ENCODE peak calls at places on chromosomes 1 and 21, in four cellular contexts. One of them, this sample, is unnamed.

GRCh38 chr1:82110366-82111254 is 309.9 kb downstream of the ADGRL2 start:
- DNase-seq in GM12891: no peak
- DNase-seq in K562: no peak
- DNase-seq in HepG2: no peak
- DNase-seq in this sample: no peak

GRCh38 chr1:177442580-177442979 is 271.8 kb downstream of the BRINP2 start:
- DNase-seq in GM12891: no peak
- DNase-seq in K562: no peak
- DNase-seq in HepG2: no peak
- DNase-seq in this sample: no peak

GRCh38 chr1:21325231-21325718 is 35.0 kb upstream of the ECE1 start:
- DNase-seq in GM12891: no peak
- DNase-seq in K562: no peak
- DNase-seq in HepG2: no peak
- DNase-seq in this sample: no peak

GRCh38 chr1:164578474-164579200 is 19.7 kb downstream of the PBX1 start:
- DNase-seq in GM12891: no peak
- DNase-seq in K562: no peak
- DNase-seq in HepG2: no peak
- DNase-seq in this sample: no peak

GRCh38 chr1:65148548-65149390 is 766 bp downstream of the AK4 start:
- DNase-seq in GM12891: peak; percentile 43
- DNase-seq in K562: peak; percentile 64
- DNase-seq in HepG2: no peak
- DNase-seq in this sample: peak; percentile 53

GRCh38 chr21:44858291-44858690 is 15.2 kb downstream of the PTTG1IP start:
- DNase-seq in GM12891: no peak
- DNase-seq in K562: no peak
- DNase-seq in HepG2: no peak
- DNase-seq in this sample: no peak

GRCh38 chr1:36273024-36273423 is 33.1 kb upstream of the SH3D21 start:
- DNase-seq in GM12891: no peak
- DNase-seq in K562: peak; percentile 39
- DNase-seq in HepG2: no peak
- DNase-seq in this sample: no peak

GRCh38 chr1:82387070-82387366 is 586.3 kb downstream of the ADGRL2 start:
- DNase-seq in GM12891: no peak
- DNase-seq in K562: no peak
- DNase-seq in HepG2: no peak
- DNase-seq in this sample: no peak

GRCh38 chr1:167221804-167222610 is 1.3 kb downstream of the POU2F1 start:
- DNase-seq in GM12891: peak; percentile 13
- DNase-seq in K562: peak; percentile 60
- DNase-seq in HepG2: peak; percentile 78
- DNase-seq in this sample: peak; percentile 24

GRCh38 chr1:90564164-90564563 is 152.9 kb downstream of the BARHL2 start:
- DNase-seq in GM12891: no peak
- DNase-seq in K562: no peak
- DNase-seq in HepG2: no peak
- DNase-seq in this sample: no peak

GRCh38 chr1:90558754-90559378 is 158.2 kb downstream of the BARHL2 start:
- DNase-seq in GM12891: no peak
- DNase-seq in K562: no peak
- DNase-seq in HepG2: no peak
- DNase-seq in this sample: no peak

GRCh38 chr1:90561384-90561783 is 155.7 kb downstream of the BARHL2 start:
- DNase-seq in GM12891: no peak
- DNase-seq in K562: no peak
- DNase-seq in HepG2: no peak
- DNase-seq in this sample: no peak

GRCh38 chr1:90562892-90563291 is 154.2 kb downstream of the BARHL2 start:
- DNase-seq in GM12891: no peak
- DNase-seq in K562: no peak
- DNase-seq in HepG2: no peak
- DNase-seq in this sample: no peak

GRCh38 chr1:90561926-90562325 is 155.2 kb downstream of the BARHL2 start:
- DNase-seq in GM12891: no peak
- DNase-seq in K562: no peak
- DNase-seq in HepG2: no peak
- DNase-seq in this sample: no peak
- TF ChIP-seq TAF1 in GM12891: no peak
- TF ChIP-seq TAF1 in K562: no peak
- TF ChIP-seq TAF1 in HepG2: no peak
- TF ChIP-seq TAF1 in this sample: no peak

GRCh38 chr21:35477622-35478021 is 428.5 kb upstream of the RUNX1 start:
- DNase-seq in GM12891: no peak
- DNase-seq in K562: no peak
- DNase-seq in HepG2: no peak
- DNase-seq in this sample: no peak
- TF ChIP-seq POLR2A in GM12891: no peak
- TF ChIP-seq POLR2A in K562: no peak
- TF ChIP-seq POLR2A in HepG2: no peak
- TF ChIP-seq POLR2A in this sample: no peak

GRCh38 chr21:25562660-25563059 is 44.6 kb downstream of the MRPL39 start:
- DNase-seq in GM12891: no peak
- DNase-seq in K562: no peak
- DNase-seq in HepG2: no peak
- DNase-seq in this sample: no peak

GRCh38 chr21:25560151-25560783 is 47.0 kb downstream of the MRPL39 start:
- DNase-seq in GM12891: no peak
- DNase-seq in K562: no peak
- DNase-seq in HepG2: no peak
- DNase-seq in this sample: no peak

GRCh38 chr21:25563399-25564116 is 43.7 kb downstream of the MRPL39 start:
- DNase-seq in GM12891: no peak
- DNase-seq in K562: no peak
- DNase-seq in HepG2: no peak
- DNase-seq in this sample: no peak

GRCh38 chr21:25564349-25564948 is 42.8 kb downstream of the MRPL39 start:
- DNase-seq in GM12891: no peak
- DNase-seq in K562: no peak
- DNase-seq in HepG2: no peak
- DNase-seq in this sample: no peak

GRCh38 chr21:25561668-25562641 is 45.3 kb downstream of the MRPL39 start:
- DNase-seq in GM12891: peak; percentile 35
- DNase-seq in K562: no peak
- DNase-seq in HepG2: no peak
- DNase-seq in this sample: peak; percentile 42
- TF ChIP-seq POLR2AphosphoS5 in GM12891: peak; percentile 99
- TF ChIP-seq POLR2AphosphoS5 in K562: no peak
- TF ChIP-seq POLR2AphosphoS5 in HepG2: no peak
- TF ChIP-seq POLR2AphosphoS5 in this sample: peak; percentile 99

DNA sequence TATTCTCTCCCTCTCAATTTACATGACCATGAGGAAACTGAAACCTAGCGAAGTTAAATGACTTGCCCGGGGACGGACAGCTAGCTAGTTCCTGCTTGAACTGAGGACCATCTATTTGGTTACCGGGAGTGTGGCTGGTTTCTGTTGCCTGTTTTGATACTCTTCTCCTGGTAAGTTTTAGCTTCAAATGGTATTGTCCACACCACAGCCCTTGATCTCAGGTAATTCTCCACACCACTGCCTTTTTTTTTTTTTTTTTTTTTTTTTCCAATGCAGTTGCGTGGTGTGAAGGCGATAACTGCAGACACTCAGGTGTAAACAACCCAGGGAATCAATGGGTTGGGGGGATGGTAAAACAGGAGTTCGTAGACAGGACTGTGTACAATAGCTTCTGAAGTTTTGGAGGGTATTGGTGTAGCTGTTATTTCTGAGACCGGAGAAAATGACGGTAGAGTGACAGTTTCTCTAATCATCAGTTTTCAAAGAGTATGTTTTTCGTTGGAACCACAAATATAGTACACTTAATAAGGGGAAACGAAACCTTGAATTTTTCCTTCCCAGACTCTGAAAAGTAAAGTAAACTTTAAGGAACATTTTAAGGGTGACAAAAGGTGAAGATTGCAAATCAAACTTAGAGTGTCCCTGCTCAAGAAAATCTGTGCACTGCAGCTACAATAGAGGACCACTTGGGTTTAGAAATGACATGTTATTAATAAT is 125.3 kb upstream of the CACYBP start:
- DNase-seq in GM12891: no peak
- DNase-seq in K562: no peak
- DNase-seq in HepG2: no peak
- DNase-seq in this sample: peak; percentile 13
- TF ChIP-seq TAF1 in GM12891: no peak
- TF ChIP-seq TAF1 in K562: no peak
- TF ChIP-seq TAF1 in HepG2: no peak
- TF ChIP-seq TAF1 in this sample: no peak

GRCh38 chr1:42436794-42437458 is 18.9 kb downstream of the ZMYND12 start:
- DNase-seq in GM12891: no peak
- DNase-seq in K562: no peak
- DNase-seq in HepG2: no peak
- DNase-seq in this sample: no peak
- TF ChIP-seq POLR2A in GM12891: no peak
- TF ChIP-seq POLR2A in K562: no peak
- TF ChIP-seq POLR2A in HepG2: no peak
- TF ChIP-seq POLR2A in this sample: no peak

GRCh38 chr1:35202048-35202719 is 9.2 kb upstream of the SFPQ start:
- DNase-seq in GM12891: peak; percentile 53
- DNase-seq in K562: peak; percentile 61
- DNase-seq in HepG2: peak; percentile 69
- DNase-seq in this sample: peak; percentile 57
- TF ChIP-seq POLR2AphosphoS5 in GM12891: no peak
- TF ChIP-seq POLR2AphosphoS5 in K562: no peak
- TF ChIP-seq POLR2AphosphoS5 in HepG2: no peak
- TF ChIP-seq POLR2AphosphoS5 in this sample: no peak

DNA sequence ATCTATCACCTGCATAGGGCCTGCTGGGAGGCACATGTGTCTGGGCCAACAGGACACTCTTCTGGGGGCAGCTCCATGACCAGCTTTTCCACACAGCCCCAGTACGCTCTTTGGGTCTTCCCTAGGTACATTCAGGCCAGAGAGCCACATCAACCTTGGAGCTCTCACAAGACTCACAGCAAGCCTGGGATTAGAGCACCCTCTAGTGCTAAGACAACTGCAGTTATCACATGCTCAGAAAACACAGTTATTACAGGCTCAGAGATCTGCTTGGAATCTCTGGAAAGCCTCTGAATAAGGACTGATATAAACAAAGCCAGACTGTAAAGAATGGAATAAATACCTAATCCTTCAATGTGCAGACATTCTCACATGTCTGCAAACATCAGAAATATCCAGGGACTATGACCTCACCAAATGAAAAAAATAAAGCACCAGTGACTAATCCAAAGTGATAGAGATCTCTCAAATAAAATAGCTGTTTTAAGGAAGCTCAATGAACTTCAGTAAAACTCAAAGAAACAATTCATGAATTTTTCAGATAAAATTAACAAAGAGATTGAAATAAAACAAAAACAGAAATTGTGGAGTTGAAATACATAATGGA is 563.9 kb upstream of the NR5A2 start:
- DNase-seq in GM12891: no peak
- DNase-seq in K562: no peak
- DNase-seq in HepG2: peak; percentile 20
- DNase-seq in this sample: no peak
- TF ChIP-seq TAF1 in GM12891: no peak
- TF ChIP-seq TAF1 in K562: no peak
- TF ChIP-seq TAF1 in HepG2: no peak
- TF ChIP-seq TAF1 in this sample: no peak

DNA sequence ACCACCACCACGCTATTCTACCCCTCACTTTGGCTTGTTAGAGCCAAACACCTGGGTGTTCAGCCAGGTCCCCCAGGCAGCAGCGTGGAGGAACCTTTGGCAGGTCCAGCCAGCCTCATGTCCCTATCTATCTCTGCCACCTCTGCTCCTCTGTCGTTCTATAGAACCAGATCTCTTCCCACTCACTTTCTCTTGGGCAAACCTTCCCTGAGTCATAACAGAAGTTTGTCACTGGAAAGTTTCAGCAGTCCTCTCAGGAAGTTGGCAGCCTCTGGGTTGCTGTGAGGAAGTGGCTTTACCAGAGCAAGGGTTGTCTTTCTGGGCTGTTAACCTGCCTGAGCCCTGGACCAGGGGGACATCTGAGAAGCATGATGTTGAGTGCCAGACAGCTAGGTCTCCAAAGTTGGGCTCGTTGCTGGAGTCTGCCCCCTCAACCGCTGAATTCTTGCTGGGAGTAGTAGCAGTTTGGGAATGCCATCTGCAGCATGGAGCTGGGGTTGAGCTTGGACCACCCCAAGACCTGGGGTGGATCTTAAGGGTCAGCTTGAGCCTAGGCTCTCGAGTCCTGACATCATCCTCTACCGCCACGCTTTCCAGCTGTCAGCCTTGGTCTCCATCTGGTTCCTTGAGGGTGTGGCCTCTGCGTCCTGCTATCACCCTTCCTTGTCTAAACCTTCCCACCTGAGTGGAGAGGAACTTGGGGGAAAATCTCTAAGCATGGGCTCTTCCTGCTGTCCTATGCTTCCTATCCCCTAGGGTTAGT is 870 bp upstream of the SH3BGRL3 start:
- DNase-seq in GM12891: no peak
- DNase-seq in K562: peak; percentile 62
- DNase-seq in HepG2: no peak
- DNase-seq in this sample: no peak
- TF ChIP-seq POLR2A in GM12891: no peak
- TF ChIP-seq POLR2A in K562: peak; percentile 49
- TF ChIP-seq POLR2A in HepG2: no peak
- TF ChIP-seq POLR2A in this sample: no peak

GRCh38 chr1:27398405-27399149 is 6.2 kb downstream of the GPR3 start:
- DNase-seq in GM12891: no peak
- DNase-seq in K562: no peak
- DNase-seq in HepG2: no peak
- DNase-seq in this sample: no peak
- TF ChIP-seq POLR2AphosphoS5 in GM12891: no peak
- TF ChIP-seq POLR2AphosphoS5 in K562: no peak
- TF ChIP-seq POLR2AphosphoS5 in HepG2: no peak
- TF ChIP-seq POLR2AphosphoS5 in this sample: no peak

DNA sequence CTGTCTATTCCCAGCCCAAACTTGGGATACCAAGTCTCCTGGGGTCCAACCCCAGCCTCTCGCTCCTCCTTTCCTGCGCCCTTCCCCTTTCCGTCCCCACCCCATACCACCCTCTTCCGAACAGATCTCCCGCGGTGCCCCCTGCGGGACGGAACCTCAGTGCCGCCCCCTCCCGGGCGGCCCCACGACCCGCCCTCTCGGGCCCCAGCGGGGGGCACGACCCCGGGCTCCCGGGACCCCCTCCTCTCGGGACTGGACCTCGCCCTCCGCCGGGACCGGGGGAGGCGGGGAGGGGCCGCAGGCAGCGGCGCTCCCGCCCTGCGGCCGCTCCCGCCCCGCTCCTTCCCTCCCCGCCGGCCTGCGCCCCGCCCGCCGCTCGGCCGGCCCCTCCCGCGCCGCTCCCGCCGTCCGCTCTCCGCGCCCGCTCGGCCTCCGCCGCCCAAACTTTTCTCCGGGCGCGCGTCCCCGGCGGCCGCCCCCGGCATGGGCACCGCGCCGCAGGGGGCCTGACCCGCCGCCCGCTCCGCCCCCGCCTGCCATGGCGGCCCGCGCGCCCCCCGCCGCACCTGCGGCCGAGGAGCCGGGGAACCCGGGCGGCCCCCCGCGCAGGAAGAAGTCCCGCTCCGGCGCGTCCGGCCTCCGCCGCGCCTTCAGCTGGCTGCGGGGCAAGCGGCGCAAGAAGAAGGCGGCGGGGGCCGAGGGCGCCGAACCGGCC is 39.0 kb upstream of the SYNC start:
- DNase-seq in GM12891: peak; percentile 55
- DNase-seq in K562: peak; percentile 96
- DNase-seq in HepG2: no peak
- DNase-seq in this sample: peak; percentile 65
- TF ChIP-seq TAF1 in GM12891: no peak
- TF ChIP-seq TAF1 in K562: no peak
- TF ChIP-seq TAF1 in HepG2: no peak
- TF ChIP-seq TAF1 in this sample: no peak